ENCODE peak calls at places on chromosomes 4 and X, in ten cellular contexts. One of them, this sample, is unnamed.

GRCh38 chr4:35125995-35126712 is 1118.2 kb downstream of the ARAP2 start:
- DNase-seq in RCC 7860: no peak
- DNase-seq in GM04504: no peak
- DNase-seq in NCI-H1092: peak; percentile 79
- DNase-seq in IMR-90: no peak
- DNase-seq in RKO: no peak
- DNase-seq in activated CD4-positive, alpha-beta T cell treated with anti-CD3 and anti-CD28 coated beads, Interleukin-2, amount 50 U/mL, for 4 hours: no peak
- DNase-seq in stomach: no peak
- DNase-seq in mesenchymal stem cell: no peak
- DNase-seq in naive B cell: no peak
- DNase-seq in this sample: no peak

GRCh38 chrX:44157858-44158257 is 184.7 kb upstream of the NDP start:
- DNase-seq in activated CD4-positive, alpha-beta T cell treated with anti-CD3 and anti-CD28 coated beads, Interleukin-2, amount 50 U/mL, for 4 hours: no peak
- DNase-seq in RCC 7860: no peak
- DNase-seq in naive B cell: no peak
- DNase-seq in NCI-H1092: no peak
- DNase-seq in mesenchymal stem cell: no peak
- DNase-seq in RKO: no peak
- DNase-seq in GM04504: no peak
- DNase-seq in stomach: no peak
- DNase-seq in IMR-90: no peak
- DNase-seq in this sample: peak; percentile 67

GRCh38 chrX:130893356-130894085 is 9.5 kb downstream of the ENOX2 start:
- DNase-seq in RCC 7860: no peak
- DNase-seq in activated CD4-positive, alpha-beta T cell treated with anti-CD3 and anti-CD28 coated beads, Interleukin-2, amount 50 U/mL, for 4 hours: no peak
- DNase-seq in GM04504: no peak
- DNase-seq in mesenchymal stem cell: peak; percentile 28
- DNase-seq in stomach: no peak
- DNase-seq in naive B cell: no peak
- DNase-seq in RKO: peak; percentile 18
- DNase-seq in IMR-90: peak; percentile 8
- DNase-seq in NCI-H1092: no peak
- DNase-seq in this sample: no peak

GRCh38 chr4:82890913-82891727 is at the start of gene SEC31A:
- DNase-seq in RCC 7860: peak; percentile 87
- DNase-seq in NCI-H1092: peak; percentile 95
- DNase-seq in RKO: peak; percentile 94
- DNase-seq in stomach: peak; percentile 97
- DNase-seq in mesenchymal stem cell: peak; percentile 97
- DNase-seq in IMR-90: peak; percentile 92
- DNase-seq in activated CD4-positive, alpha-beta T cell treated with anti-CD3 and anti-CD28 coated beads, Interleukin-2, amount 50 U/mL, for 4 hours: peak; percentile 95
- DNase-seq in GM04504: peak; percentile 90
- DNase-seq in naive B cell: peak; percentile 96
- DNase-seq in this sample: peak; percentile 94

GRCh38 chr4:24137963-24138601 is 248.2 kb upstream of the PPARGC1A start:
- DNase-seq in activated CD4-positive, alpha-beta T cell treated with anti-CD3 and anti-CD28 coated beads, Interleukin-2, amount 50 U/mL, for 4 hours: no peak
- DNase-seq in RCC 7860: no peak
- DNase-seq in mesenchymal stem cell: peak; percentile 52
- DNase-seq in stomach: peak; percentile 24
- DNase-seq in RKO: no peak
- DNase-seq in naive B cell: no peak
- DNase-seq in NCI-H1092: peak; percentile 13
- DNase-seq in IMR-90: no peak
- DNase-seq in GM04504: no peak
- DNase-seq in this sample: no peak

GRCh38 chr4:71026086-71026485 is 32.6 kb downstream of the DCK start:
- DNase-seq in RKO: peak; percentile 85
- DNase-seq in mesenchymal stem cell: peak; percentile 87
- DNase-seq in naive B cell: no peak
- DNase-seq in stomach: no peak
- DNase-seq in NCI-H1092: no peak
- DNase-seq in RCC 7860: peak; percentile 61
- DNase-seq in IMR-90: peak; percentile 90
- DNase-seq in GM04504: peak; percentile 76
- DNase-seq in activated CD4-positive, alpha-beta T cell treated with anti-CD3 and anti-CD28 coated beads, Interleukin-2, amount 50 U/mL, for 4 hours: no peak
- DNase-seq in this sample: no peak

GRCh38 chr4:27474691-27475090 is 614.0 kb downstream of the STIM2 start:
- DNase-seq in RCC 7860: no peak
- DNase-seq in IMR-90: no peak
- DNase-seq in mesenchymal stem cell: no peak
- DNase-seq in GM04504: no peak
- DNase-seq in stomach: no peak
- DNase-seq in NCI-H1092: no peak
- DNase-seq in naive B cell: no peak
- DNase-seq in activated CD4-positive, alpha-beta T cell treated with anti-CD3 and anti-CD28 coated beads, Interleukin-2, amount 50 U/mL, for 4 hours: no peak
- DNase-seq in RKO: no peak
- DNase-seq in this sample: no peak

GRCh38 chr4:123602007-123602406 is 205.4 kb downstream of the SPRY1 start:
- DNase-seq in NCI-H1092: no peak
- DNase-seq in naive B cell: no peak
- DNase-seq in RCC 7860: no peak
- DNase-seq in GM04504: no peak
- DNase-seq in mesenchymal stem cell: no peak
- DNase-seq in stomach: no peak
- DNase-seq in RKO: no peak
- DNase-seq in IMR-90: no peak
- DNase-seq in activated CD4-positive, alpha-beta T cell treated with anti-CD3 and anti-CD28 coated beads, Interleukin-2, amount 50 U/mL, for 4 hours: no peak
- DNase-seq in this sample: no peak

GRCh38 chr4:4430492-4431195 is 43.7 kb downstream of the NSG1 start:
- DNase-seq in activated CD4-positive, alpha-beta T cell treated with anti-CD3 and anti-CD28 coated beads, Interleukin-2, amount 50 U/mL, for 4 hours: peak; percentile 36
- DNase-seq in RKO: peak; percentile 78
- DNase-seq in RCC 7860: peak; percentile 60
- DNase-seq in mesenchymal stem cell: peak; percentile 76
- DNase-seq in stomach: no peak
- DNase-seq in NCI-H1092: no peak
- DNase-seq in naive B cell: peak; percentile 13
- DNase-seq in IMR-90: peak; percentile 92
- DNase-seq in GM04504: peak; percentile 75
- DNase-seq in this sample: no peak

GRCh38 chrX:121010218-121010617 is 24.7 kb upstream of the CT47A1 start:
- DNase-seq in IMR-90: no peak
- DNase-seq in NCI-H1092: no peak
- DNase-seq in activated CD4-positive, alpha-beta T cell treated with anti-CD3 and anti-CD28 coated beads, Interleukin-2, amount 50 U/mL, for 4 hours: no peak
- DNase-seq in RKO: no peak
- DNase-seq in stomach: no peak
- DNase-seq in GM04504: no peak
- DNase-seq in mesenchymal stem cell: no peak
- DNase-seq in RCC 7860: no peak
- DNase-seq in naive B cell: no peak
- DNase-seq in this sample: no peak

GRCh38 chr4:88177981-88178632 is 19.7 kb upstream of the ABCG2 start:
- DNase-seq in RCC 7860: peak; percentile 81
- DNase-seq in mesenchymal stem cell: peak; percentile 82
- DNase-seq in IMR-90: peak; percentile 85
- DNase-seq in RKO: peak; percentile 22
- DNase-seq in stomach: no peak
- DNase-seq in naive B cell: no peak
- DNase-seq in GM04504: peak; percentile 46
- DNase-seq in activated CD4-positive, alpha-beta T cell treated with anti-CD3 and anti-CD28 coated beads, Interleukin-2, amount 50 U/mL, for 4 hours: no peak
- DNase-seq in NCI-H1092: no peak
- DNase-seq in this sample: peak; percentile 25

GRCh38 chr4:62709618-62710252 is 1509.6 kb downstream of the ADGRL3 start:
- DNase-seq in naive B cell: no peak
- DNase-seq in IMR-90: peak; percentile 0
- DNase-seq in NCI-H1092: peak; percentile 55
- DNase-seq in RKO: peak; percentile 71
- DNase-seq in RCC 7860: peak; percentile 7
- DNase-seq in GM04504: no peak
- DNase-seq in mesenchymal stem cell: peak; percentile 34
- DNase-seq in activated CD4-positive, alpha-beta T cell treated with anti-CD3 and anti-CD28 coated beads, Interleukin-2, amount 50 U/mL, for 4 hours: no peak
- DNase-seq in stomach: no peak
- DNase-seq in this sample: no peak

This sample was measured in tibial artery.